ENCODE peak calls at places on chromosomes 6 and 20, in five cellular contexts. One of them, this sample, is unnamed.

GRCh38 chr6:82611751-82612150 is 248.1 kb downstream of the TPBG start:
- DNase-seq in H9: no peak
- DNase-seq in IMR-90: no peak
- DNase-seq in trophoblast cell: no peak
- DNase-seq in mesenchymal stem cell: no peak
- DNase-seq in this sample: no peak

GRCh38 chr20:21505161-21505809 is 8.6 kb downstream of the NKX2-2 start:
- DNase-seq in H9: peak; percentile 81
- DNase-seq in IMR-90: peak; percentile 22
- DNase-seq in trophoblast cell: peak; percentile 29
- DNase-seq in mesenchymal stem cell: peak; percentile 30
- DNase-seq in this sample: peak; percentile 78

GRCh38 chr20:2756056-2756611 is 44.3 kb downstream of the CPXM1 start:
- DNase-seq in H9: peak; percentile 79
- DNase-seq in IMR-90: peak; percentile 51
- DNase-seq in trophoblast cell: peak; percentile 32
- DNase-seq in mesenchymal stem cell: peak; percentile 58
- DNase-seq in this sample: peak; percentile 65

GRCh38 chr6:136051140-136051775 is 198.9 kb downstream of the MTFR2 start:
- DNase-seq in H9: no peak
- DNase-seq in IMR-90: peak; percentile 92
- DNase-seq in trophoblast cell: no peak
- DNase-seq in mesenchymal stem cell: peak; percentile 63
- DNase-seq in this sample: no peak

GRCh38 chr6:103983860-103984259 is 875.9 kb downstream of the HACE1 start:
- DNase-seq in H9: no peak
- DNase-seq in IMR-90: no peak
- DNase-seq in trophoblast cell: peak; percentile 22
- DNase-seq in mesenchymal stem cell: peak; percentile 17
- DNase-seq in this sample: no peak

GRCh38 chr6:168107191-168107940 is 28.4 kb upstream of the FRMD1 start:
- DNase-seq in H9: no peak
- DNase-seq in IMR-90: no peak
- DNase-seq in trophoblast cell: no peak
- DNase-seq in mesenchymal stem cell: no peak
- DNase-seq in this sample: no peak

GRCh38 chr20:24627291-24627690 is 157.9 kb downstream of the SYNDIG1 start:
- DNase-seq in H9: no peak
- DNase-seq in IMR-90: no peak
- DNase-seq in trophoblast cell: no peak
- DNase-seq in mesenchymal stem cell: no peak
- DNase-seq in this sample: no peak

GRCh38 chr20:41172296-41173140 is 35.2 kb downstream of the PLCG1 start:
- DNase-seq in H9: peak; percentile 33
- DNase-seq in IMR-90: no peak
- DNase-seq in trophoblast cell: no peak
- DNase-seq in mesenchymal stem cell: no peak
- DNase-seq in this sample: no peak

GRCh38 chr6:162576009-162576408 is 151.6 kb downstream of the PRKN start:
- DNase-seq in H9: no peak
- DNase-seq in IMR-90: no peak
- DNase-seq in trophoblast cell: no peak
- DNase-seq in mesenchymal stem cell: no peak
- DNase-seq in this sample: no peak

GRCh38 chr20:1920826-1921225 is 25.6 kb downstream of the SIRPA start:
- DNase-seq in H9: no peak
- DNase-seq in IMR-90: no peak
- DNase-seq in trophoblast cell: no peak
- DNase-seq in mesenchymal stem cell: no peak
- DNase-seq in this sample: no peak

GRCh38 chr6:121142093-121142492 is 192.2 kb downstream of the TBC1D32 start:
- DNase-seq in H9: no peak
- DNase-seq in IMR-90: no peak
- DNase-seq in trophoblast cell: no peak
- DNase-seq in mesenchymal stem cell: no peak
- DNase-seq in this sample: no peak

GRCh38 chr20:16662462-16662861 is 67.4 kb upstream of the SNRPB2 start:
- DNase-seq in H9: no peak
- DNase-seq in IMR-90: no peak
- DNase-seq in trophoblast cell: no peak
- DNase-seq in mesenchymal stem cell: no peak
- DNase-seq in this sample: no peak

GRCh38 chr20:39880890-39881289 is 808.1 kb downstream of the MAFB start:
- DNase-seq in H9: peak; percentile 36
- DNase-seq in IMR-90: no peak
- DNase-seq in trophoblast cell: no peak
- DNase-seq in mesenchymal stem cell: no peak
- DNase-seq in this sample: no peak

GRCh38 chr20:31673435-31673834 is 35.7 kb downstream of the COX4I2 start:
- DNase-seq in H9: no peak
- DNase-seq in IMR-90: no peak
- DNase-seq in trophoblast cell: no peak
- DNase-seq in mesenchymal stem cell: no peak
- DNase-seq in this sample: no peak

GRCh38 chr20:31676534-31677030 is 38.9 kb downstream of the COX4I2 start:
- DNase-seq in H9: no peak
- DNase-seq in IMR-90: no peak
- DNase-seq in trophoblast cell: no peak
- DNase-seq in mesenchymal stem cell: no peak
- DNase-seq in this sample: no peak

GRCh38 chr20:31675828-31676533 is 38.3 kb downstream of the COX4I2 start:
- DNase-seq in H9: no peak
- DNase-seq in IMR-90: peak; percentile 25
- DNase-seq in trophoblast cell: no peak
- DNase-seq in mesenchymal stem cell: peak; percentile 76
- DNase-seq in this sample: no peak

GRCh38 chr20:31673943-31674463 is 36.3 kb downstream of the COX4I2 start:
- DNase-seq in H9: no peak
- DNase-seq in IMR-90: no peak
- DNase-seq in trophoblast cell: no peak
- DNase-seq in mesenchymal stem cell: no peak
- DNase-seq in this sample: no peak

GRCh38 chr20:31674895-31675827 is 37.4 kb downstream of the COX4I2 start:
- DNase-seq in H9: no peak
- DNase-seq in IMR-90: peak; percentile 64
- DNase-seq in trophoblast cell: peak; percentile 35
- DNase-seq in mesenchymal stem cell: peak; percentile 88
- DNase-seq in this sample: no peak
- H3K14ac ChIP-seq in H9: no peak overlapping the region
- H3K14ac ChIP-seq in IMR-90: peak overlapping the region; percentile 89
- H3K14ac ChIP-seq in trophoblast cell: peak overlapping the region; percentile 37
- H3K14ac ChIP-seq in mesenchymal stem cell: peak overlapping the region; percentile 96
- H3K14ac ChIP-seq in this sample: no peak overlapping the region

GRCh38 chr20:53576195-53576580 is 17.5 kb downstream of the ZNF217 start:
- DNase-seq in H9: no peak
- DNase-seq in IMR-90: no peak
- DNase-seq in trophoblast cell: no peak
- DNase-seq in mesenchymal stem cell: no peak
- DNase-seq in this sample: no peak
- H4K8ac ChIP-seq in H9: no peak overlapping the region
- H4K8ac ChIP-seq in IMR-90: no peak overlapping the region
- H4K8ac ChIP-seq in trophoblast cell: no peak overlapping the region
- H4K8ac ChIP-seq in mesenchymal stem cell: no peak overlapping the region
- H4K8ac ChIP-seq in this sample: no peak overlapping the region

GRCh38 chr20:32743237-32744112 is at the start of gene COMMD7:
- DNase-seq in H9: peak; percentile 90
- DNase-seq in IMR-90: peak; percentile 44
- DNase-seq in trophoblast cell: peak; percentile 58
- DNase-seq in mesenchymal stem cell: peak; percentile 67
- DNase-seq in this sample: no peak
- H3K14ac ChIP-seq in H9: peak within 1 kb of the TSS; percentile 74
- H3K14ac ChIP-seq in IMR-90: peak within 1 kb of the TSS; percentile 92
- H3K14ac ChIP-seq in trophoblast cell: peak within 1 kb of the TSS; percentile 97
- H3K14ac ChIP-seq in mesenchymal stem cell: peak within 1 kb of the TSS; percentile 96
- H3K14ac ChIP-seq in this sample: peak within 1 kb of the TSS; percentile 89

DNA sequence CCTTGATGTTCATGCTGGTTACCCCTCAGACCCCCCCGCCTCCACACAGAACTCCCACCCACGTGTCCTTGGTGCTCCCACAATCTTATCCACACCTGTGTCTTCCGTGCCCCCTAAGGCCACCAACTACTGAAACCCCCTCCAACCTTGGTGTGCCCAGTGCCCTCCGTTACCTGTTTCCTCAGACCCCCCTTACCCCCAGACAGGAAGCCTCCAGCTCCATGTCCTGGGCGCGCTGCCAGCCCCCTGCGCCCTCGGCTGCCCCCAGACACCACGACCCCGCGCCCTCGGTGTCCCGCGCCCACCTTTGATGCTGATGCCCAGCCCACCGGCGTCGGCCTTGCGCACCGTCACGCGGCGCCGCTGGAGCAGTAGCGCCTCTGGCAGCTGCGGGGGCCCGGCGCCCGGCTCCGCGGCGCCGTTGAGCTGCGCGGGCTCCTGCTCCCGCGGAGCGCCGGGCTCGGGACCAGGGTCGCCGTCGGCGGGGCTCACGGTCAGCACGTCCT is 504 bp downstream of the SNTA1 start:
- DNase-seq in H9: no peak
- DNase-seq in IMR-90: no peak
- DNase-seq in trophoblast cell: no peak
- DNase-seq in mesenchymal stem cell: peak; percentile 13
- DNase-seq in this sample: no peak
- H4K8ac ChIP-seq in H9: no peak overlapping the region
- H4K8ac ChIP-seq in IMR-90: no peak overlapping the region
- H4K8ac ChIP-seq in trophoblast cell: no peak overlapping the region
- H4K8ac ChIP-seq in mesenchymal stem cell: peak overlapping the region; percentile 73
- H4K8ac ChIP-seq in this sample: no peak overlapping the region